ENCODE peak calls at places on chromosomes 12 and 14, in eight cellular contexts. V is CD8-positive, alpha-beta T cell; J is mucosa of descending colon; D is GM23338; W is cardiac muscle cell; Z is IMR-90; C is heart right ventricle; K is ovary. N is an unnamed sample.

GRCh38 chr14:69606816-69607215 is 4.6 kb upstream of the SUSD6 start:
- DNase-seq in J (no peak), Z (no peak), K (no peak), W (no peak), C (no peak), D (no peak), V (no peak), N (no peak)

GRCh38 chr14:89773644-89774316 is 180.8 kb downstream of the EFCAB11 start:
- DNase-seq in D (peak; percentile 75), W (peak; percentile 41), V (peak; percentile 73), C (no peak), Z (peak; percentile 47), K (no peak), J (peak; percentile 39), N (peak; percentile 64)

GRCh38 chr12:57225680-57226190 is 3.8 kb upstream of the SHMT2 start:
- DNase-seq in J (no peak), D (no peak), K (no peak), W (no peak), V (no peak), Z (no peak), C (no peak), N (no peak)

GRCh38 chr14:34826661-34827060 is 48.5 kb downstream of the BAZ1A start:
- DNase-seq in W (peak; percentile 9), J (no peak), D (no peak), K (no peak), C (no peak), V (no peak), Z (peak; percentile 56), N (no peak)

GRCh38 chr12:94263011-94263786 is 114.8 kb downstream of the PLXNC1 start:
- DNase-seq in W (no peak), V (peak; percentile 65), Z (no peak), K (peak; percentile 48), J (peak; percentile 38), C (no peak), D (peak; percentile 42), N (peak; percentile 46)

GRCh38 chr14:34539407-34540180 is at the start of gene EAPP:
- DNase-seq in K (peak; percentile 98), Z (peak; percentile 97), V (peak; percentile 97), W (peak; percentile 98), C (peak; percentile 98), D (peak; percentile 99), J (peak; percentile 98), N (peak; percentile 98)

GRCh38 chr12:1984759-1985158 is 19.5 kb downstream of the DCP1B start:
- DNase-seq in V (no peak), D (no peak), W (no peak), C (no peak), Z (no peak), J (no peak), K (no peak), N (no peak)

GRCh38 chr14:85530626-85531025 is 682 bp downstream of the FLRT2 start:
- DNase-seq in K (no peak), W (no peak), Z (no peak), J (no peak), V (no peak), C (no peak), D (no peak), N (no peak)

GRCh38 chr12:63997198-63997597 is 152.7 kb downstream of the SRGAP1 start:
- DNase-seq in D (no peak), C (no peak), K (no peak), J (no peak), V (no peak), Z (no peak), W (peak; percentile 34), N (no peak)

GRCh38 chr14:100107236-100107635 is 42.0 kb downstream of the EVL start:
- DNase-seq in C (no peak), J (no peak), V (no peak), D (no peak), W (no peak), K (peak; percentile 19), Z (no peak), N (no peak)

GRCh38 chr12:52847335-52848102 is 1.3 kb downstream of the KRT78 start:
- DNase-seq in V (no peak), K (no peak), W (peak; percentile 44), J (no peak), Z (no peak), C (no peak), D (no peak), N (no peak)

GRCh38 chr14:100850841-100851585 is 25.1 kb downstream of the MEG3 start:
- DNase-seq in Z (no peak), V (peak; percentile 71), D (peak; percentile 79), K (peak; percentile 68), C (peak; percentile 44), J (peak; percentile 95), W (peak; percentile 38), N (peak; percentile 71)

GRCh38 chr12:38508246-38508645 is 191.7 kb downstream of the ALG10B start:
- DNase-seq in K (no peak), J (no peak), D (no peak), Z (no peak), C (no peak), V (no peak), W (no peak), N (no peak)

GRCh38 chr14:77219591-77219990 is 38.0 kb downstream of the TMEM63C start:
- DNase-seq in W (no peak), C (peak; percentile 15), Z (no peak), V (no peak), D (no peak), K (no peak), J (no peak), N (no peak)

GRCh38 chr12:58509116-58509885 is 411.0 kb downstream of the LRIG3 start:
- DNase-seq in V (no peak), D (no peak), Z (peak; percentile 91), K (no peak), J (no peak), W (peak; percentile 60), C (no peak), N (no peak)

GRCh38 chr14:30706704-30707103 is 84.6 kb downstream of the SCFD1 start:
- DNase-seq in D (no peak), J (no peak), V (no peak), W (no peak), C (no peak), Z (no peak), K (no peak), N (no peak)
- TF ChIP-seq CTCF in D (no peak), J (no peak), V (no peak), W (no peak), C (no peak), Z (no peak), K (no peak), N (no peak)

GRCh38 chr14:55427439-55427838 is 13.0 kb downstream of the TBPL2 start:
- DNase-seq in J (no peak), K (no peak), W (no peak), Z (no peak), C (no peak), V (no peak), D (peak; percentile 36), N (peak; percentile 21)
- H3K4me1 ChIP-seq in J (peaks cover 5% of the 10 kb centered on the region), K (no peaks in the 10 kb centered on the region), W (peaks cover 14% of the 10 kb centered on the region), Z (no peaks in the 10 kb centered on the region), C (peaks cover 7% of the 10 kb centered on the region), V (peaks cover 4% of the 10 kb centered on the region), D (no peaks in the 10 kb centered on the region), N (no peaks in the 10 kb centered on the region)

GRCh38 chr12:95574030-95574429 is 22.8 kb upstream of the USP44 start:
- DNase-seq in Z (no peak), W (no peak), C (no peak), V (no peak), J (no peak), D (peak; percentile 85), K (no peak), N (no peak)

GRCh38 chr12:95571369-95571768 is 20.1 kb upstream of the USP44 start:
- DNase-seq in W (no peak), Z (no peak), V (no peak), C (no peak), J (no peak), K (no peak), D (no peak), N (no peak)

GRCh38 chr12:95577820-95578219 is 26.5 kb upstream of the USP44 start:
- DNase-seq in C (no peak), Z (no peak), D (no peak), K (no peak), W (no peak), J (no peak), V (no peak), N (no peak)

DNA sequence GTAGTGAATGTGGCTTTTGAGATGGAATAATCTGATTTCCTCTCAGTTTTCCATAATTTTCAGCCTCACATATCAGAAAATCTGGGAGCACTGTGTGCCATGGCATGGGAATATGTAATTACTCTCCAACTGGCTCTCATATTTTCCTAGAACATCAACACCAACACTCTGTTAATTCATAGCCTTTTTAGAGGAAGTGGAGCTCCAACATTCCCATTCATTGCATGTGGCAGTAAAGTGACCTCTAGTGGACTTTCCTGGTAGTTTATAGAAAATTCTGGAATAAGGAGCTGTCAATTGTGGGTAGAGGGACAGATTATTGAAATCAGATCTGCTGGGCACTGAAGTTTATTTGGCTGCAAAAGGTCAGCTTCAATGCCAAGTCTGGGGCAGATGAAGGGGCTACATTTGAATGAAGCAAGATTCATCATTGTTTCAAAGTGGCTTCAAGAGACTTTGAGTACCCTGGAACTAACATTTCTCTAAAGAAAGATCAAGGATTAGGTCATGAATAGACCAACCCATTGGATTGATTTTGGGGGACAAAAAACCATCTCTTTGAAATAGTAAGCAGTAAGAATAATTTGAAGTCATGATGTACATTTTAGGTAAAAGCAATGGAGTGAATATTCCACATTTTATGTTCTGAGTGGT is 23.6 kb upstream of the USP44 start:
- DNase-seq in Z (peak; percentile 64), K (no peak), V (no peak), C (no peak), W (peak; percentile 62), D (peak; percentile 79), J (no peak), N (no peak)
- TF ChIP-seq CTCF in Z (peak; percentile 76), K (peak; percentile 49), V (no peak), C (peak; percentile 62), W (peak; percentile 80), D (peak; percentile 78), J (peak; percentile 38), N (peak; percentile 77)

GRCh38 chr14:60315181-60315580 is 66.2 kb downstream of the PPM1A start:
- DNase-seq in V (no peak), J (no peak), D (no peak), W (no peak), C (no peak), Z (no peak), K (no peak), N (no peak)

GRCh38 chr14:60310086-60310684 is 61.2 kb downstream of the PPM1A start:
- DNase-seq in K (no peak), J (no peak), W (no peak), C (no peak), Z (peak; percentile 31), D (no peak), V (no peak), N (no peak)

GRCh38 chr14:60311417-60311816 is 62.4 kb downstream of the PPM1A start:
- DNase-seq in J (peak; percentile 25), D (no peak), C (no peak), W (peak; percentile 66), K (no peak), Z (peak; percentile 66), V (no peak), N (peak; percentile 43)

GRCh38 chr14:60315591-60315990 is 66.6 kb downstream of the PPM1A start:
- DNase-seq in K (no peak), D (no peak), Z (no peak), W (no peak), C (no peak), V (no peak), J (no peak), N (no peak)

DNA sequence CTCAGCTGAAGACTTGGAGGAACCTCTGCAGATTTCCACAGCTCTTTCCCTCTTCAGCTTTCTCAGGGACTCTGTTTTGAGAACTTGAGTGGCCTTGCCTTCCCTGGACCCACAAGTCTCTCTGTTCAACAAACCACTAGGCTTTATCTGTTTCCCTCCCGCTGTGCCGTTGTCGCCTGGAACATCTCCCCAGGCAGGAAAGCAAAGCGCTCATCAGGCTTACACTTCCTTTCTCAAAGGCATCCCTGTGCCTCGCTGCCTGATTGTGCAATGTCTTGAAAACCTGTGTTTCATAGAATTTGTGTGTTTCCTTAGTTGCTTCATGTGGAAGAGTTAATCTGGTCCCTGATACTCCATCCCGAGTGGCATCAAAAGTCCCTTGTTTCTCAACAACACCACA is 64.1 kb downstream of the PPM1A start:
- DNase-seq in W (peak; percentile 40), C (no peak), D (no peak), K (no peak), Z (no peak), V (no peak), J (no peak), N (no peak)
- H3K4me1 ChIP-seq in W (no peaks in the 10 kb centered on the region), C (no peaks in the 10 kb centered on the region), D (peaks cover 31% of the 10 kb centered on the region), K (no peaks in the 10 kb centered on the region), Z (no peaks in the 10 kb centered on the region), V (no peaks in the 10 kb centered on the region), J (no peaks in the 10 kb centered on the region), N (peaks cover 29% of the 10 kb centered on the region)

N was measured in BE2C.